ENCODE peak calls at places on chromosome 1, in four cellular contexts. U, P, Y and K are unnamed samples.
A peak's percentile ranks its signal among the peaks of the same experiment; 100 is the strongest.

GRCh38 chr1:35031103-35031452 is 667 bp downstream of the ZMYM6 start:
- DNase-seq in Y (peak; percentile 55), P (peak; percentile 81), U (no peak), K (peak; percentile 35)

GRCh38 chr1:172638885-172639831 is 19.7 kb upstream of the FASLG start:
- DNase-seq in U (no peak), P (peak; percentile 93), Y (peak; percentile 79), K (peak; percentile 19)

GRCh38 chr1:25456502-25456901 is 25.8 kb downstream of the MACO1 start:
- DNase-seq in P (no peak), Y (no peak), U (no peak), K (no peak)

GRCh38 chr1:39892611-39893595 is 8.8 kb downstream of the MYCL start:
- DNase-seq in Y (no peak), U (no peak), P (peak; percentile 81), K (peak; percentile 70)

GRCh38 chr1:79633456-79633855 is 626.9 kb upstream of the ADGRL4 start:
- DNase-seq in Y (no peak), U (no peak), P (peak; percentile 87), K (no peak)

GRCh38 chr1:2257245-2257627 is 29.1 kb downstream of the SKI start:
- DNase-seq in Y (no peak), P (peak; percentile 58), U (no peak), K (no peak)

GRCh38 chr1:219555031-219555667 is 57.8 kb downstream of the ZC3H11B start:
- DNase-seq in Y (no peak), U (no peak), P (peak; percentile 79), K (peak; percentile 43)

GRCh38 chr1:58852731-58853485 is 69.1 kb upstream of the JUN start:
- DNase-seq in P (no peak), Y (no peak), U (no peak), K (no peak)

GRCh38 chr1:225880210-225880584 is 2.0 kb downstream of the TMEM63A start:
- DNase-seq in U (peak; percentile 44), Y (no peak), P (no peak), K (no peak)

GRCh38 chr1:212529211-212529731 is 79.3 kb upstream of the ATF3 start:
- DNase-seq in P (peak; percentile 80), Y (no peak), U (no peak), K (peak; percentile 77)

GRCh38 chr1:33763406-33763805 is 100.5 kb upstream of the HMGB4 start:
- DNase-seq in Y (no peak), P (peak; percentile 93), U (no peak), K (peak; percentile 72)

GRCh38 chr1:203086992-203087763 is 1.4 kb upstream of the MYOG start:
- DNase-seq in P (no peak), Y (no peak), U (no peak), K (no peak)

GRCh38 chr1:200130552-200130951 is 103.0 kb downstream of the NR5A2 start:
- DNase-seq in Y (no peak), P (peak; percentile 33), U (no peak), K (no peak)

GRCh38 chr1:183023146-183023600 is at the start of gene LAMC1:
- DNase-seq in U (peak; percentile 74), P (peak; percentile 93), Y (no peak), K (peak; percentile 89)

GRCh38 chr1:199163277-199164069 is 524.6 kb downstream of the PTPRC start:
- DNase-seq in U (no peak), Y (no peak), P (no peak), K (no peak)

GRCh38 chr1:180234369-180235076 is 4.5 kb downstream of the LHX4 start:
- DNase-seq in Y (no peak), U (no peak), P (no peak), K (no peak)

DNA sequence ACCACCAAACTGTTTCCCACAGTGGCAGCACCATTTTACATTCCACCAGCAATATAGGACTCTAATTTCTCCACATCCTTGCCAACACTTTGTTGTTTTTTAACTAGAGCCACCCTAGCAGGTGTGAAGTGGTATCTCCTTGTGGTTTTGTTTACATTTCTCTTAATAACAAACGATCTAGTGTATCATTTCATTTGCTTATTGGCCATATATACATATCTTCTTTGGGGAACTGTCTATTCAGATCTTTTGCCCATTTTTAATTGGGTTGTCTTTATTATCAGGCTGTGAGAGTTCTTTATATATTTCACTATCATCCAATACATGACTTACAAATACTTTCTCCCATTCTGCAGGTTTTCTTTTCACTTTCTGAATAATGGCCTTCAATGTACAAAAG is 18.0 kb downstream of the TRIM33 start:
- DNase-seq in P (no peak), Y (no peak), U (no peak), K (no peak)
- H3K9me3 ChIP-seq in P (no peaks in the 10 kb centered on the region), Y (no peaks in the 10 kb centered on the region), U (no peaks in the 10 kb centered on the region), K (peaks cover 8% of the 10 kb centered on the region)

DNA sequence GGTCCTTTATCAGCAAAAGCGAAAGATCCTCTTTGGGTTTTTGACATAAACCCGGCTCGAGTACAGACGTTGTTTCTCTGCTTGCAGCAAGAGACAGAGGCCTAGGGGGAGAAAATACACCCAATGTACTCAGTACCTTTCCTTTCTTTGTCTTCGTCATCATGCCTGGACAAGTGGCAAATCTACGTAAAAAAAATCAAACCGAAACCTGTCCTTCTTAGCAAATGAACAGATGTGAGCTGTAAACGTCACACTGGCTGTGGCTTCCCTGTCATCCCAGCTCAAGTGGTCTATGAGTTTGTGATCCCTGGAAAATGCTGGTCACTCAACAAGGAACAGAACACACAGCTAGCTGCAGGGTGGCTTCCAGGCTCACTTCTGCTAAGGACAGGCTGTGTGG is 39.9 kb downstream of the STPG1 start:
- DNase-seq in Y (no peak), U (no peak), P (no peak), K (no peak)
- H3K4me3 ChIP-seq in Y (no peak overlapping the region), U (no peak overlapping the region), P (no peak overlapping the region), K (no peak overlapping the region)

GRCh38 chr1:103538226-103538625 is 12.7 kb downstream of the RNPC3 start:
- DNase-seq in P (no peak), U (no peak), Y (no peak), K (no peak)
- H3K36me3 ChIP-seq in P (peaks cover 72% of the 10 kb centered on the region), U (no peaks in the 10 kb centered on the region), Y (peaks cover 39% of the 10 kb centered on the region), K (peaks cover 29% of the 10 kb centered on the region)

DNA sequence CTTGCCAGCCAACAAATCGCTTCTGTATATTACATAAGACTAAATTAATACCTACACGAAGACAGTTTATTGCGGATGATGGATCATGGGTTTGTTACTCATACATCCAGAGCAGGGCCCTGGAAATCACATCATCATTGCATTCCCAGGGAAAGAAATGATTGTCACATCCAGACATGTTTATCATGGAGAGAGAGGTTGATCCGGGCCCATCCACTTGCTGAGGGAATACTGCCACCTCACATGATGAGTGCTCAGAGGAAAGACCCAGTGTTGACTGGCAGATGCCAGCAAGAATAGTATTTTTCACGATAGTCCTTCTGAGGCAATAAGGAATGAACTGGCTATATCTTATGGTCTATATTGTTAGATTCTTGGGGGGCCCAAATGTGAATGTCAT is 282.6 kb downstream of the NUF2 start:
- DNase-seq in Y (no peak), U (no peak), P (no peak), K (no peak)
- H3K9me3 ChIP-seq in Y (no peaks in the 10 kb centered on the region), U (peaks cover under 1% of the 10 kb centered on the region), P (no peaks in the 10 kb centered on the region), K (no peaks in the 10 kb centered on the region)

GRCh38 chr1:223748773-223749733 is 36.7 kb downstream of the CAPN2 start:
- DNase-seq in Y (peak; percentile 75), P (peak; percentile 78), U (peak; percentile 79), K (no peak)
- H3K4me3 ChIP-seq in Y (peak overlapping the region; percentile 44), P (no peak overlapping the region), U (no peak overlapping the region), K (no peak overlapping the region)

GRCh38 chr1:236851871-236852270 is 56.8 kb downstream of the MTR start:
- DNase-seq in Y (no peak), U (no peak), P (peak; percentile 28), K (no peak)
- H3K36me3 ChIP-seq in Y (peaks cover 42% of the 10 kb centered on the region), U (peaks cover 11% of the 10 kb centered on the region), P (peaks cover 26% of the 10 kb centered on the region), K (peaks cover 68% of the 10 kb centered on the region)

GRCh38 chr1:220892997-220893700 is 13.9 kb downstream of the HLX start:
- DNase-seq in Y (no peak), U (no peak), P (no peak), K (no peak)
- H3K9me3 ChIP-seq in Y (no peaks in the 10 kb centered on the region), U (no peaks in the 10 kb centered on the region), P (no peaks in the 10 kb centered on the region), K (no peaks in the 10 kb centered on the region)

DNA sequence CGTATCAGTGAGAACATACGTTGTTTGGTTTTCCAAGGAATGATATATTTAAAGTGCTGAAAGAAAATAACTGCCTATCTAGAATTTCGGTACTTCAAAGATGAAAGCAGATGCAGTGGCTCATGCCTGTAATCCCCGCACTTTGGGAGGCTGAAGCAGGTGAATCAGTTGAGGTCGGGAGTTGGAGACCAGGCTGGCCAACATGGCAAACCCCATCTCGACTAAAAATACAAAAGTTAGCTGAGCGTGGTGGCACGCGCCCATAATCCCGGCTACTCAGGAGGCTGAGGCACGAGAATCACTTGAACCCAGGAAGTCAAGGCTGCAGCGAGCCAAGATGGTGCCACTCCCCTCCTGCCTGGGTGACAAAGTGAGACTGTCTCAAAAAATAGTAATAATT is 16.4 kb downstream of the CD244 start:
- DNase-seq in P (no peak), U (no peak), Y (no peak), K (no peak)
- H3K4me3 ChIP-seq in P (no peak overlapping the region), U (no peak overlapping the region), Y (no peak overlapping the region), K (no peak overlapping the region)